ENCODE peak calls at places on chromosomes 2 and 18, in ten cellular contexts. F is upper lobe of left lung, W is tibial artery, B is mucosa of descending colon, X is osteoblast, U is tibial nerve, Z is DND-41, D is body of pancreas, C is lung, Q is breast epithelium. T is an unnamed sample. For H3K9me3, the result is how much of the 10 kb centered on the place peaks cover.

GRCh38 chr2:196990092-196990491 is 63.6 kb upstream of the PGAP1 start:
- DNase-seq in F (no peak), W (no peak), B (no peak), X (no peak), U (no peak), Z (peak), D (no peak), C (no peak), Q (no peak), T (no peak)

GRCh38 chr2:128178650-128179460 is 87.9 kb downstream of the UGGT1 start:
- DNase-seq in F (no peak), W (no peak), B (peak), X (peak), U (no peak), Z (peak), D (peak), C (peak), Q (no peak), T (peak)

GRCh38 chr2:191791953-191792560 is 54.8 kb downstream of the CAVIN2 start:
- DNase-seq in F (no peak), W (no peak), B (no peak), X (no peak), U (no peak), Z (no peak), D (no peak), C (no peak), Q (no peak), T (no peak)

GRCh38 chr2:12928706-12929291 is 212.1 kb downstream of the TRIB2 start:
- DNase-seq in F (no peak), W (no peak), B (no peak), X (peak), U (no peak), Z (peak), D (no peak), C (no peak), Q (no peak), T (no peak)

GRCh38 chr2:219353129-219353528 is 20.6 kb upstream of the RESP18 start:
- DNase-seq in F (no peak), W (no peak), B (no peak), X (no peak), U (no peak), Z (no peak), D (no peak), C (no peak), Q (no peak), T (no peak)

GRCh38 chr2:107728586-107728985 is 98.1 kb upstream of the RGPD4 start:
- DNase-seq in F (no peak), W (no peak), B (no peak), X (no peak), U (no peak), Z (no peak), D (no peak), C (no peak), Q (no peak), T (no peak)

GRCh38 chr2:109162999-109163398 is 34.0 kb downstream of the SH3RF3 start:
- DNase-seq in F (no peak), W (peak), B (no peak), X (peak), U (no peak), Z (no peak), D (peak), C (no peak), Q (peak), T (no peak)

GRCh38 chr18:25921677-25922421 is 168.6 kb downstream of the SS18 start:
- DNase-seq in F (no peak), W (no peak), B (peak), X (peak), U (no peak), Z (peak), D (peak), C (no peak), Q (no peak), T (peak)

GRCh38 chr2:187934692-187935091 is 357.0 kb upstream of the GULP1 start:
- DNase-seq in F (peak), W (no peak), B (no peak), X (no peak), U (no peak), Z (no peak), D (no peak), C (no peak), Q (no peak), T (no peak)

GRCh38 chr2:187936228-187936627 is 355.4 kb upstream of the GULP1 start:
- DNase-seq in F (no peak), W (no peak), B (no peak), X (no peak), U (no peak), Z (no peak), D (no peak), C (no peak), Q (no peak), T (no peak)

GRCh38 chr2:187935126-187935525 is 356.5 kb upstream of the GULP1 start:
- DNase-seq in F (peak), W (no peak), B (no peak), X (no peak), U (no peak), Z (no peak), D (no peak), C (no peak), Q (no peak), T (no peak)

GRCh38 chr2:187934236-187934635 is 357.4 kb upstream of the GULP1 start:
- DNase-seq in F (no peak), W (no peak), B (no peak), X (no peak), U (no peak), Z (no peak), D (no peak), C (no peak), Q (no peak), T (no peak)
- H3K4me3 ChIP-seq in F (no peak), W (peak), B (no peak), X (no peak), U (no peak), Z (no peak), D (no peak), C (no peak), Q (no peak), T (no peak)

GRCh38 chr2:10770956-10771750 is 41.4 kb downstream of the PDIA6 start:
- DNase-seq in F (peak), W (no peak), B (peak), X (peak), U (no peak), Z (no peak), D (no peak), C (no peak), Q (no peak), T (no peak)
- TF ChIP-seq CTCF in F (no peak), W (no peak), B (no peak), X (no peak), U (no peak), Z (no peak), D (no peak), C (no peak), Q (no peak), T (no peak)

DNA sequence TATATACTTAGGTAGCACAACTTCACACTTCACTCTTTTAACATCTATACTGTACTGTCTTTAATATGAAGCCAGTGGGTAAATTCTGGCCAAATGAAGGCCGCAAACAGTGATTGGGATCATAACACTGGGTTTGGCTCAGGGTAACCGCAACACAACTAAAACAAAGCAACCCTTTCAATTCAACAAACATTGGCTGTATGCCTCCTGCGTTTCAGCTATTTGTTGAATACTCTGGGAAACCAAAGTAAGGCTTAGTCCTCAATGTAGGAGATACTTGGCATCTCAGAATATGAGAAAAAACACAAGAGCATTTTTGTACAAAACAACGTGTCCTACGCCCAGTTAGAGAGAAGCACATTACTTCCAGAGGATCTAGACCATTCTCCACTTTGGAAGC is 693.3 kb upstream of the KLHL29 start:
- DNase-seq in F (no peak), W (no peak), B (no peak), X (no peak), U (no peak), Z (no peak), D (no peak), C (no peak), Q (no peak), T (no peak)
- H3K9me3 ChIP-seq in F (under half), W (under half), B (under half), X (under half), U (under half), Z (under half), D (under half), C (under half), Q (under half), T (under half)

GRCh38 chr2:46187112-46187618 is 110.0 kb upstream of the EPAS1 start:
- DNase-seq in F (no peak), W (peak), B (peak), X (peak), U (no peak), Z (peak), D (peak), C (no peak), Q (no peak), T (no peak)
- H3K4me3 ChIP-seq in F (no peak), W (peak), B (no peak), X (peak), U (no peak), Z (peak), D (no peak), C (no peak), Q (peak), T (no peak)

GRCh38 chr18:53380063-53380639 is 844.3 kb downstream of the MBD2 start:
- DNase-seq in F (no peak), W (no peak), B (no peak), X (no peak), U (no peak), Z (no peak), D (no peak), C (no peak), Q (no peak), T (no peak)
- TF ChIP-seq CTCF in F (peak), W (peak), B (no peak), X (peak), U (peak), Z (peak), D (peak), C (no peak), Q (no peak), T (peak)

GRCh38 chr18:4672152-4672551 is 217.0 kb upstream of the DLGAP1 start:
- DNase-seq in F (no peak), W (no peak), B (no peak), X (no peak), U (no peak), Z (no peak), D (no peak), C (no peak), Q (no peak), T (no peak)
- H3K9me3 ChIP-seq in F (under half), W (under half), B (under half), X (under half), U (under half), Z (under half), D (under half), C (under half), Q (under half), T (under half)

GRCh38 chr18:10089881-10090280 is 176.1 kb downstream of the VAPA start:
- DNase-seq in F (no peak), W (no peak), B (no peak), X (no peak), U (no peak), Z (peak), D (no peak), C (no peak), Q (no peak), T (no peak)

GRCh38 chr18:10094608-10095137 is 180.9 kb downstream of the VAPA start:
- DNase-seq in F (no peak), W (no peak), B (no peak), X (no peak), U (no peak), Z (no peak), D (no peak), C (no peak), Q (no peak), T (no peak)

GRCh38 chr18:10090668-10091067 is 176.9 kb downstream of the VAPA start:
- DNase-seq in F (no peak), W (no peak), B (no peak), X (no peak), U (no peak), Z (no peak), D (no peak), C (no peak), Q (no peak), T (no peak)

GRCh38 chr18:10095356-10095755 is 181.5 kb downstream of the VAPA start:
- DNase-seq in F (no peak), W (no peak), B (no peak), X (no peak), U (no peak), Z (no peak), D (no peak), C (no peak), Q (no peak), T (no peak)

GRCh38 chr18:10094154-10094553 is 180.3 kb downstream of the VAPA start:
- DNase-seq in F (no peak), W (no peak), B (no peak), X (no peak), U (no peak), Z (no peak), D (no peak), C (no peak), Q (no peak), T (no peak)
- H3K4me3 ChIP-seq in F (no peak), W (no peak), B (no peak), X (no peak), U (no peak), Z (no peak), D (no peak), C (no peak), Q (no peak), T (no peak)

DNA sequence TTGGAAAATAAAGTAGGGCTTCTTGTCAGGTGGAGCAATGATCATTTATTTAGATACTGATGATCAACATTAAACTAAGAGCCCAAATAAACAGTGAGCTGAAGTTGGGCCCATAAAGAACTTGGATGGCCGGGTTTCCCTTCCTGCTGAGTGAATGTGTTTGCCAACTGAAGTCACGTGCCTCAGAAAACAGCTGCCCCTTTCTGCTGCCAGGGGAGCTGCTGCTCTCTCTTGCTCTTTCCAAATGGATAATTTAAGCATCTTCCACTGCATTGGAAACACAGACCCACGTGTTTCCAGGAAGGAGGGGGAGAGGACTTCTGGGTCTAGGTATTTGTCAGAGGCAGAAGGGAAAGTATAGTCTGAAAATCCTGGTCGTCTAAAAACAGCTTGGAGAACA is 22.9 kb upstream of the NCKAP5 start:
- DNase-seq in F (no peak), W (peak), B (peak), X (no peak), U (no peak), Z (no peak), D (peak), C (no peak), Q (no peak), T (no peak)
- TF ChIP-seq CTCF in F (no peak), W (no peak), B (no peak), X (no peak), U (no peak), Z (no peak), D (no peak), C (no peak), Q (no peak), T (no peak)

DNA sequence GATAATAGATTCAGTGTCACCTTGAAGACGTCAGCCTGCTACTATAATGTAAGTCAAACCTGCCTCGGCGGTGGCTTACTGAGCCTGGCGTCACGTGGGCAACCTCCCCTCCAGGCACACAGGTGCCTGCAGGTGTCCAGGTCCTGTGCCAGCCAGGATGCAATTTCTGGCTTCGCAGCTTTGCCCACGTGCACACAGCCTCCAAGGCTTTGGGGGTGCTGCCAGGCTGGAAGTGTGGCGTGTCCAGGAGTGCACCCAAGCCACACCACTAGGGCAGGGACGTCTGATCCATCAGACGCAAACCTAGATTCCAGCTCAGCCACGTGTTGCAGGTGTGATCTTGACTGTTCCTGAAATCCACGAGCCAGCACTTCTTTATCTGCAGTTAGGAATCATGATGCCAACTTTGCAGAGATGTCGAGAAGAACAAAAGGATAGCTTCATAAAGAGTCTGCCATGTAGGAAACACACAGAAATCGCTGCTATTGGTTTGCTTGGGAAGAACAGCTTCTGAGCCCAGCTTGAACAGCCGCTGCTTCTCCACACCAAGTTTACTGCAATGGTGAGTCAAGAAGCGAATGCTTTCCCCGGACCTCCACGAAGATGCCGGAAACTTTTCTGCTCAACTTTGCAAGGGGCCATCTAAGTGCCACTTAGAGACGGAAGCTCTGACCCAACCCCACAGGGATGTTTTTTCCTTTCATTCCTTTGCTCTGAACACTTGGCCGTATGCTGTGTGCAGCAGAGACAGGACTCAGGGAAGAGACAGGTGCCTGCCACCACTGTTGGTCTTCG is 84.2 kb upstream of the SALL3 start:
- DNase-seq in F (no peak), W (no peak), B (no peak), X (no peak), U (no peak), Z (no peak), D (no peak), C (peak), Q (no peak), T (no peak)
- H3K9me3 ChIP-seq in F (under half), W (under half), B (under half), X (under half), U (under half), Z (under half), D (under half), C (under half), Q (under half), T (under half)

GRCh38 chr18:23995180-23995579 is 19.4 kb upstream of the TTC39C start:
- DNase-seq in F (no peak), W (no peak), B (no peak), X (no peak), U (no peak), Z (no peak), D (no peak), C (no peak), Q (no peak), T (no peak)

GRCh38 chr18:23998018-23998417 is 16.5 kb upstream of the TTC39C start:
- DNase-seq in F (no peak), W (no peak), B (no peak), X (no peak), U (no peak), Z (no peak), D (no peak), C (no peak), Q (no peak), T (no peak)

GRCh38 chr18:23992119-23992940 is 22.2 kb upstream of the TTC39C start:
- DNase-seq in F (peak), W (no peak), B (no peak), X (no peak), U (no peak), Z (no peak), D (peak), C (peak), Q (peak), T (no peak)

GRCh38 chr18:23992941-23993280 is 21.6 kb upstream of the TTC39C start:
- DNase-seq in F (no peak), W (no peak), B (no peak), X (no peak), U (no peak), Z (no peak), D (no peak), C (no peak), Q (no peak), T (no peak)

DNA sequence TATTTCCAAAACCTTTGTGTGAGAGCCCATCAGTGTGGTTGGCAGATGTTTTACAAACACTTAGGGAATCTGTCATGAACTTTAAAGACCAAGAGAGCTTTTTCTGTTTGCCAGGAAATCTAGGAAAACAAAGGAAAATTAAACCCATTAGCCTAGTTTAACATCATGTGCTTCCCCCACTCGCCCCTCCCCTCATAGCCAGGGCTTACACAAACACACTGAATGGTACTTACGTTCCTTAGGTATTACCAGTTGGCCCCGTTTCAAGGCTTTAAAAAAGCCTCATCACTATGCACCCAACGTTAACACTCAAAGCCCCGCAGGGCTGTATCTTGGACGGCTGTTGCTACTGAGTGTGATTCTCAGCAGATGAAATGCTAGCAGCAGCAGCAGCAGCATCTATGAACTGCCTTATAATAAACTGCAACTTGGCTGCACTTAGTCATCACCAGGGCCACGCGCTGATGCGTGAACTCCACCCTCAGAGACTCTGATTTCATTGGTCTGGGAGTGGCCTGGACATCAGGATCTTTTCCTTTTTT is 20.1 kb upstream of the TTC39C start:
- DNase-seq in F (no peak), W (peak), B (no peak), X (peak), U (no peak), Z (no peak), D (peak), C (peak), Q (no peak), T (peak)
- H3K4me3 ChIP-seq in F (no peak), W (no peak), B (no peak), X (peak), U (peak), Z (no peak), D (no peak), C (no peak), Q (no peak), T (no peak)